ENCODE peak calls at places on chromosomes 11 and 22, in five cellular contexts. S, M, W, K and L are unnamed samples.

GRCh38 chr11:107017433-107018227 is 646 bp downstream of the GUCY1A2 start:
- DNase-seq in S (peak; percentile 17), M (peak; percentile 27), W (no peak), K (no peak), L (peak; percentile 22)

GRCh38 chr11:76313271-76313670 is 67.7 kb downstream of the THAP12 start:
- DNase-seq in W (no peak), M (no peak), K (no peak), S (no peak), L (no peak)

GRCh38 chr11:61489833-61490585 is 18.5 kb upstream of the LRRC10B start:
- DNase-seq in W (peak; percentile 74), M (peak; percentile 26), K (no peak), S (no peak), L (no peak)

GRCh38 chr11:117094776-117095175 is 3.5 kb downstream of the SIK3 start:
- DNase-seq in M (peak; percentile 44), S (no peak), W (peak; percentile 58), K (no peak), L (peak; percentile 58)

GRCh38 chr11:79074547-79074946 is 366.3 kb downstream of the TENM4 start:
- DNase-seq in W (no peak), K (no peak), S (no peak), M (no peak), L (no peak)

GRCh38 chr11:45106440-45106839 is 40.0 kb upstream of the PRDM11 start:
- DNase-seq in M (no peak), K (no peak), W (no peak), S (no peak), L (no peak)

GRCh38 chr11:56013805-56014204 is 13.6 kb upstream of the OR5AS1 start:
- DNase-seq in M (no peak), K (no peak), S (no peak), W (no peak), L (no peak)

GRCh38 chr11:9803685-9804413 is 140.0 kb downstream of the SWAP70 start:
- DNase-seq in K (no peak), S (no peak), W (peak; percentile 65), M (peak; percentile 32), L (peak; percentile 21)

GRCh38 chr22:50040717-50041116 is 17.4 kb downstream of the TTLL8 start:
- DNase-seq in S (no peak), M (no peak), W (no peak), K (no peak), L (no peak)

GRCh38 chr11:15655552-15655951 is 540.8 kb downstream of the INSC start:
- DNase-seq in W (no peak), K (no peak), M (no peak), S (no peak), L (no peak)

GRCh38 chr22:32695451-32695891 is 106.0 kb upstream of the TIMP3 start:
- DNase-seq in K (no peak), M (peak; percentile 98), S (no peak), W (peak; percentile 66), L (peak; percentile 60)

GRCh38 chr22:39129081-39129480 is 23.4 kb downstream of the CBX7 start:
- DNase-seq in K (no peak), W (no peak), M (no peak), S (no peak), L (no peak)

GRCh38 chr22:46586531-46587011 is 33.6 kb upstream of the GRAMD4 start:
- DNase-seq in K (no peak), S (no peak), M (no peak), W (no peak), L (no peak)

GRCh38 chr22:26796785-26797184 is 139.4 kb downstream of the MIAT start:
- DNase-seq in K (no peak), M (no peak), W (no peak), S (no peak), L (no peak)

GRCh38 chr11:119573858-119574257 is 150.9 kb upstream of the THY1 start:
- DNase-seq in S (no peak), M (no peak), K (no peak), W (no peak), L (no peak)

GRCh38 chr11:13335319-13335718 is 57.7 kb downstream of the BMAL1 start:
- DNase-seq in W (peak; percentile 82), M (peak; percentile 78), S (peak; percentile 82), K (no peak), L (peak; percentile 74)

GRCh38 chr11:13338437-13339069 is 61.0 kb downstream of the BMAL1 start:
- DNase-seq in M (peak; percentile 62), W (peak; percentile 70), S (no peak), K (no peak), L (peak; percentile 59)

GRCh38 chr11:13339196-13340153 is 61.9 kb downstream of the BMAL1 start:
- DNase-seq in S (no peak), W (peak; percentile 91), M (peak; percentile 95), K (peak; percentile 50), L (peak; percentile 87)

GRCh38 chr11:13336246-13336873 is 58.8 kb downstream of the BMAL1 start:
- DNase-seq in M (no peak), S (no peak), K (no peak), W (no peak), L (no peak)

DNA sequence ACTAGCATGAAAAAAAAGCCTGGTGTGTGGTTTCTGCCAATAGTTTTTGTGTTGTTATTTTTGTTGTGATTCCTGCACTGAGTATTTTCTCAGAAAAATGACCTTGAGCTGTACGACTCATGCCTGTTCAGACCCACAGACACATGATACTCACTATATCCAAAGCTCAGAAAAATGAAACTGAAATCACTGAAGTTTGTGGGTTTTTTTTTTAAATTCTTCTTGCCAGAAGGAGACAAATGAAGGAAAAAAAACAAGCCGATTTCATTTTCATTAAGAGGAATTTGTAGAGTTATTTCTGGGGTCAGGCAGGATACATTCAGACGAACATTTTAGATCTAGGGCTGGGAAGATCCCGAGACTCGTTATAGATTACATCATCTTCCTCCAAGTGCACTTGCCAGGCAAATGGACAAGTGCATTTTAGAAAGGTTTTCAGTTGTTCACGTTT is 60.4 kb downstream of the BMAL1 start:
- DNase-seq in S (no peak), K (no peak), W (peak; percentile 78), M (peak; percentile 64), L (peak; percentile 54)
- H3K4me3 ChIP-seq in S (peak overlapping the region; percentile 1), K (peak overlapping the region; percentile 27), W (peak overlapping the region; percentile 54), M (peak overlapping the region; percentile 32), L (no peak overlapping the region)

GRCh38 chr22:48636746-48637145 is 1190.9 kb downstream of the BRD1 start:
- DNase-seq in M (no peak), W (no peak), K (no peak), S (no peak), L (no peak)

GRCh38 chr22:48633996-48634836 is 1193.5 kb downstream of the BRD1 start:
- DNase-seq in M (no peak), K (no peak), W (no peak), S (no peak), L (no peak)

GRCh38 chr22:48635825-48636224 is 1191.8 kb downstream of the BRD1 start:
- DNase-seq in M (no peak), S (no peak), W (no peak), K (no peak), L (no peak)

GRCh38 chr22:48637231-48637630 is 1190.4 kb downstream of the BRD1 start:
- DNase-seq in S (no peak), M (no peak), W (no peak), K (no peak), L (no peak)

GRCh38 chr22:48635031-48635430 is 1192.6 kb downstream of the BRD1 start:
- DNase-seq in W (no peak), M (no peak), K (no peak), S (no peak), L (no peak)
- TF ChIP-seq CTCF in W (no peak), M (no peak), K (no peak), S (no peak), L (no peak)

GRCh38 chr11:72331761-72332160 is 87.8 kb upstream of the PHOX2A start:
- DNase-seq in K (no peak), M (no peak), W (no peak), S (no peak), L (no peak)
- H3K4me3 ChIP-seq in K (no peak overlapping the region), M (no peak overlapping the region), W (no peak overlapping the region), S (no peak overlapping the region), L (no peak overlapping the region)

GRCh38 chr22:35539910-35540599 is 576 bp upstream of the RASD2 start:
- DNase-seq in K (no peak), S (no peak), M (no peak), W (no peak), L (peak; percentile 54)

GRCh38 chr22:35534091-35534490 is 6.5 kb upstream of the RASD2 start:
- DNase-seq in K (no peak), W (no peak), S (no peak), M (no peak), L (no peak)

GRCh38 chr22:35538801-35539321 is 1.8 kb upstream of the RASD2 start:
- DNase-seq in S (no peak), W (no peak), M (no peak), K (no peak), L (peak; percentile 45)

GRCh38 chr22:35539487-35539886 is 1.1 kb upstream of the RASD2 start:
- DNase-seq in K (no peak), W (no peak), S (no peak), M (no peak), L (no peak)

GRCh38 chr22:35537252-35537651 is 3.4 kb upstream of the RASD2 start:
- DNase-seq in W (no peak), K (no peak), M (no peak), S (no peak), L (no peak)
- TF ChIP-seq CTCF in W (no peak), K (no peak), M (no peak), S (no peak), L (no peak)

GRCh38 chr11:105344938-105345337 is 205.4 kb upstream of the CARD18 start:
- DNase-seq in S (no peak), K (no peak), M (no peak), W (no peak), L (peak; percentile 17)
- H3K4me3 ChIP-seq in S (no peak overlapping the region), K (no peak overlapping the region), M (no peak overlapping the region), W (no peak overlapping the region), L (no peak overlapping the region)

DNA sequence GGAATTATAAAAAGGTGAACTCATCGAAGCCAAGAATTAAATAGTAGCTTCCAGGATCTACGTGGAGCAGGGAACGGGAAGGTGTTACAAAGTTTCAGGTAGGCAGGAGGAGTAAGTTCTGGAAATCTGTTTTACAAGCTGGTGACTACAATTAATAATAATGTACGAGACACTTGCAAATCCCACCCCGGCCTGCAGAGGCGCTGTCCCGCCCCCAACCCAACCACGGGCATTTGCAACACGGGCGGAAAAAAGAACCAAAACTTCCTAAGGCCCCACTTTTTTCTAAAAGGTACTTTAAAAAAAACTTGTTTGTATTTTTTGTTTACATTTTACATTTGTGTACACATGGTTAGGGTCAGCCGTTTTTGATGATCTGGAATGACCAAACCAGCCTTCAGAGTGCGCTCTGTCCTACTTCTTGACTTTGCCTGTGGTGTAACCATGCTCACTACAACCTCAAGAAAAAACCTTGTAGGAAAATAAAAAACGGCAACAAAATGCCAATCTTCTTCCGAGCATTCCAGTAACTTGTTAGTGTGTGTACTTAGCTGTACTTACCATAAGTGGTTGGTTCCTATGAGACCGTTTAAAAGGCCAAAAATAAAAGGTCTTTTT is 449.6 kb upstream of the B3GAT1 start:
- DNase-seq in S (no peak), W (no peak), M (no peak), K (no peak), L (no peak)
- TF ChIP-seq CTCF in S (no peak), W (no peak), M (no peak), K (peak; percentile 43), L (no peak)